ENCODE peak calls at places on chromosomes 1 and 21, in four cellular contexts. W is K562, T is GM12878, Q is HepG2. Z is an unnamed sample.
A peak's percentile ranks its signal among the peaks of the same experiment; 100 is the strongest.

GRCh38 chr1:43205671-43206070 is 33.5 kb downstream of the CFAP57 start:
- DNase-seq in W (no peak), T (no peak), Q (no peak), Z (no peak)

GRCh38 chr1:27144349-27144748 is 10.6 kb downstream of the SLC9A1 start:
- DNase-seq in W (no peak), T (no peak), Q (no peak), Z (no peak)

GRCh38 chr1:85495556-85495955 is 30.6 kb upstream of the DDAH1 start:
- DNase-seq in W (no peak), T (no peak), Q (no peak), Z (no peak)

GRCh38 chr21:41962425-41962966 is 8.7 kb upstream of the C2CD2 start:
- DNase-seq in W (no peak), T (no peak), Q (no peak), Z (no peak)

GRCh38 chr1:109959974-109960744 is 24.4 kb upstream of the AHCYL1 start:
- DNase-seq in W (no peak), T (no peak), Q (peak; percentile 96), Z (no peak)

GRCh38 chr1:152954436-152954835 is 7.4 kb downstream of the SPRR5 start:
- DNase-seq in W (no peak), T (no peak), Q (no peak), Z (no peak)

GRCh38 chr1:46017876-46018503 is 114.4 kb downstream of the PIK3R3 start:
- DNase-seq in W (no peak), T (no peak), Q (no peak), Z (no peak)

GRCh38 chr1:112464501-112464900 is 44.3 kb upstream of the WNT2B start:
- DNase-seq in W (no peak), T (no peak), Q (no peak), Z (no peak)

GRCh38 chr1:212062832-212063438 is 27.4 kb downstream of the DTL start:
- DNase-seq in W (peak; percentile 39), T (no peak), Q (peak; percentile 47), Z (peak; percentile 46)

GRCh38 chr1:169113613-169114119 is 7.2 kb downstream of the ATP1B1 start:
- DNase-seq in W (no peak), T (no peak), Q (peak; percentile 72), Z (no peak)

GRCh38 chr1:239909894-239910293 is 181.8 kb upstream of the FMN2 start:
- DNase-seq in W (no peak), T (no peak), Q (no peak), Z (no peak)

GRCh38 chr1:115428676-115429075 is 90.6 kb upstream of the NGF start:
- DNase-seq in W (no peak), T (no peak), Q (no peak), Z (no peak)

GRCh38 chr1:229538945-229539344 is 19.6 kb downstream of the ABCB10 start:
- DNase-seq in W (no peak), T (no peak), Q (no peak), Z (no peak)

GRCh38 chr1:245330951-245331350 is 176.2 kb downstream of the KIF26B start:
- DNase-seq in W (no peak), T (no peak), Q (no peak), Z (no peak)

GRCh38 chr1:221174598-221174997 is 295.4 kb downstream of the HLX start:
- DNase-seq in W (no peak), T (no peak), Q (no peak), Z (no peak)

GRCh38 chr1:38489844-38490270 is 369.7 kb downstream of the RRAGC start:
- DNase-seq in W (peak; percentile 87), T (no peak), Q (peak; percentile 18), Z (peak; percentile 78)

GRCh38 chr1:19384113-19384512 is 72.0 kb downstream of the SLC66A1 start:
- DNase-seq in W (peak; percentile 58), T (no peak), Q (no peak), Z (peak; percentile 75)

GRCh38 chr1:75855734-75856133 is 59.1 kb downstream of the MSH4 start:
- DNase-seq in W (no peak), T (no peak), Q (no peak), Z (no peak)

GRCh38 chr1:20291621-20292020 is 946 bp downstream of the VWA5B1 start:
- DNase-seq in W (no peak), T (no peak), Q (no peak), Z (no peak)

GRCh38 chr1:55129194-55129728 is 85.9 kb downstream of the USP24 start:
- DNase-seq in W (no peak), T (no peak), Q (no peak), Z (no peak)

GRCh38 chr1:160058087-160058486 is 11.9 kb downstream of the KCNJ10 start:
- DNase-seq in W (peak; percentile 32), T (no peak), Q (no peak), Z (no peak)

GRCh38 chr1:180213401-180214177 is 16.5 kb upstream of the LHX4 start:
- DNase-seq in W (peak; percentile 100), T (peak; percentile 20), Q (no peak), Z (no peak)

GRCh38 chr1:163036661-163037060 is 32.5 kb upstream of the RGS4 start:
- DNase-seq in W (no peak), T (no peak), Q (no peak), Z (no peak)

GRCh38 chr1:184504012-184504694 is 117.3 kb downstream of the C1orf21 start:
- DNase-seq in W (no peak), T (no peak), Q (no peak), Z (no peak)

GRCh38 chr1:10795305-10796021 is 983 bp downstream of the CASZ1 start:
- DNase-seq in W (no peak), T (no peak), Q (no peak), Z (peak; percentile 59)

GRCh38 chr1:42784547-42784945 is 245 bp upstream of the TMEM269 start:
- DNase-seq in W (no peak), T (no peak), Q (no peak), Z (no peak)

GRCh38 chr21:41616063-41616591 is 108.2 kb upstream of the TMPRSS2 start:
- DNase-seq in W (no peak), T (no peak), Q (no peak), Z (no peak)

GRCh38 chr1:206714331-206715058 is 29.8 kb downstream of the MAPKAPK2 start:
- DNase-seq in W (no peak), T (no peak), Q (no peak), Z (no peak)

GRCh38 chr1:23446644-23447310 is 22.2 kb upstream of the TCEA3 start:
- DNase-seq in W (no peak), T (no peak), Q (no peak), Z (no peak)

GRCh38 chr1:194194724-194195123 is 1008.3 kb upstream of the B3GALT2 start:
- DNase-seq in W (no peak), T (no peak), Q (no peak), Z (no peak)
- TF ChIP-seq RFX5 in W (no peak), T (no peak), Q (no peak), Z (no peak)

GRCh38 chr1:100882622-100883186 is 11.9 kb downstream of the EXTL2 start:
- DNase-seq in W (no peak), T (no peak), Q (no peak), Z (no peak)

GRCh38 chr1:100883963-100884362 is 10.7 kb downstream of the EXTL2 start:
- DNase-seq in W (peak; percentile 8), T (no peak), Q (peak; percentile 28), Z (no peak)

GRCh38 chr1:100881687-100882086 is 13.0 kb downstream of the EXTL2 start:
- DNase-seq in W (no peak), T (no peak), Q (no peak), Z (no peak)

GRCh38 chr1:100874433-100874832 is 20.2 kb downstream of the EXTL2 start:
- DNase-seq in W (no peak), T (no peak), Q (no peak), Z (no peak)

DNA sequence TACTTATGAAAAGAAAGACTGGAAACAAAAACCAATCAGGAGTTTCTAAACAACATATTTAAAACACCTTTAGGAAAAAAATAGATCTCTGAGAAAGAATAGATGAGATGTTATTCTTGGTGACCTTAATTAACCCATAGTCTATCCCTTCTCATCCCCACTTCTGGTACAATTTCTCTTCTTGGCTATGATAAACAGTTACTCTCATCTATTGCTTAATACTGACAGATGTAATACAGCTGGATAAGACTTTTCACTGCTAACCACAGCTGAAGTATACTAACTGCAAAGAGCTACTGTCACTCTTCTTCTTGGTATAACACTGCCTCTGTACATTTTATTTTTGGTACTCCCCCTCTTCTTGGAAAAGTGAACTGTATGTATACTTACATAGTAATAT is 15.2 kb downstream of the EXTL2 start:
- DNase-seq in W (no peak), T (no peak), Q (no peak), Z (no peak)
- TF ChIP-seq POLR2AphosphoS5 in W (no peak), T (no peak), Q (no peak), Z (no peak)

GRCh38 chr1:167472729-167473529 is 45.4 kb downstream of the CD247 start:
- DNase-seq in W (peak; percentile 14), T (no peak), Q (no peak), Z (no peak)
- TF ChIP-seq NFIC in W (no peak), T (no peak), Q (no peak), Z (no peak)

DNA sequence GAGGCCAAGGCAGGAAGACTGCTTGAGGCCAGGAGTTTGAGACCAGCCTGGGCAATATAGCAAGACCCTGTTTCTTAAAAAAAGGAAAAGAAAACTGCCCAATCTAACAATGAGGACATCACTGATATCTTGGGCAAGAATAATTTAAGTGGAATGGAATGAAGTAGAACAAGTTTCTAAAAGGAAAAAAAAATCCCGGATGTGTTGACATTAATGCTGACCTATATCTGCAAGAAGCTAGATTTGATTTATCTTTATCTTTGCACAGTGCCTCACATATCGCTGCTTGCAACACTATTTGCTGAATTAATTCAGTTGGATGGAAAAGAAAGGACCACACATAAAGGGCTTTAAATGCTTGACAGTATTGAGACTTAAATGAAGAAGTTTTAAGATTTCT is 27.8 kb downstream of the DIPK1A start:
- DNase-seq in W (no peak), T (no peak), Q (no peak), Z (no peak)
- TF ChIP-seq RFX5 in W (no peak), T (no peak), Q (no peak), Z (no peak)